ENCODE peak calls at places on chromosomes 11 and 22, in four cellular contexts. L, W, P and Y are unnamed samples.

GRCh38 chr11:71373791-71374454 is 74.3 kb downstream of the DHCR7 start:
- DNase-seq in L (no peak), W (peak; percentile 63), P (no peak), Y (no peak)

GRCh38 chr11:127369301-127369968 is 368.9 kb upstream of the KIRREL3 start:
- DNase-seq in L (no peak), W (no peak), P (no peak), Y (no peak)

GRCh38 chr11:120710354-120711187 is 199.0 kb downstream of the GRIK4 start:
- DNase-seq in L (peak; percentile 36), W (peak; percentile 30), P (peak; percentile 87), Y (no peak)

GRCh38 chr11:10625281-10625981 is 57.0 kb upstream of the LYVE1 start:
- DNase-seq in L (no peak), W (no peak), P (no peak), Y (no peak)

GRCh38 chr22:49208768-49209252 is 618.9 kb downstream of the BRD1 start:
- DNase-seq in L (no peak), W (no peak), P (no peak), Y (peak; percentile 8)

GRCh38 chr11:45217991-45218390 is 68.2 kb downstream of the SYT13 start:
- DNase-seq in L (no peak), W (no peak), P (no peak), Y (no peak)

GRCh38 chr22:20766530-20766929 is 7.4 kb upstream of the SERPIND1 start:
- DNase-seq in L (no peak), W (no peak), P (no peak), Y (no peak)

GRCh38 chr11:13954591-13954990 is 7.9 kb upstream of the SPON1 start:
- DNase-seq in L (no peak), W (no peak), P (no peak), Y (no peak)

GRCh38 chr11:46001427-46002049 is 79.1 kb downstream of the LARGE2 start:
- DNase-seq in L (no peak), W (no peak), P (no peak), Y (no peak)

GRCh38 chr11:113572349-113572748 is 97.2 kb upstream of the DRD2 start:
- DNase-seq in L (no peak), W (no peak), P (peak; percentile 7), Y (no peak)

GRCh38 chr11:86715611-86716010 is 43.2 kb upstream of the ME3 start:
- DNase-seq in L (no peak), W (no peak), P (no peak), Y (no peak)

GRCh38 chr11:119872911-119873310 is 143.9 kb upstream of the NECTIN1 start:
- DNase-seq in L (no peak), W (no peak), P (no peak), Y (no peak)

GRCh38 chr11:43756575-43756974 is 76.0 kb downstream of the HSD17B12 start:
- DNase-seq in L (no peak), W (no peak), P (peak; percentile 47), Y (no peak)

GRCh38 chr22:20549232-20549841 is 41.9 kb downstream of the MED15 start:
- DNase-seq in L (no peak), W (no peak), P (peak; percentile 51), Y (no peak)

GRCh38 chr22:19800761-19801244 is 40.2 kb downstream of the TBX1 start:
- DNase-seq in L (peak; percentile 24), W (no peak), P (peak; percentile 43), Y (no peak)

GRCh38 chr11:123188508-123189165 is 6.4 kb downstream of the CLMP start:
- DNase-seq in L (peak; percentile 10), W (no peak), P (peak; percentile 100), Y (no peak)

GRCh38 chr22:37193629-37194191 is 5.7 kb upstream of the C1QTNF6 start:
- DNase-seq in L (no peak), W (peak; percentile 49), P (peak; percentile 77), Y (peak; percentile 90)

GRCh38 chr22:27447316-27447715 is 354.2 kb downstream of the MN1 start:
- DNase-seq in L (no peak), W (no peak), P (no peak), Y (no peak)

GRCh38 chr22:46083383-46084350 is 66.7 kb upstream of the PPARA start:
- DNase-seq in L (no peak), W (no peak), P (no peak), Y (no peak)

GRCh38 chr22:39253427-39254070 is 8.8 kb upstream of the PDGFB start:
- DNase-seq in L (peak; percentile 78), W (peak; percentile 45), P (peak; percentile 84), Y (peak; percentile 42)

GRCh38 chr11:6345356-6345755 is 25.1 kb upstream of the CAVIN3 start:
- DNase-seq in L (no peak), W (no peak), P (no peak), Y (no peak)

GRCh38 chr11:1055990-1056771 is 18.5 kb upstream of the MUC2 start:
- DNase-seq in L (no peak), W (no peak), P (no peak), Y (no peak)

GRCh38 chr11:132874638-132875037 is 657.7 kb downstream of the OPCML start:
- DNase-seq in L (no peak), W (no peak), P (no peak), Y (no peak)

GRCh38 chr11:16883179-16883578 is 131.0 kb downstream of the PLEKHA7 start:
- DNase-seq in L (peak; percentile 76), W (no peak), P (no peak), Y (no peak)

GRCh38 chr22:18121436-18122253 is 11.0 kb downstream of the TUBA8 start:
- DNase-seq in L (no peak), W (no peak), P (no peak), Y (no peak)